ENCODE peak calls at places on chromosomes 12 and 14, in ten cellular contexts. H is H9, W is SK-N-SH, C is MM.1S, Z is PC-9, F is fibroblast of lung, Y is HCT116, X is mammary epithelial cell, B is endothelial cell of umbilical vein, N is OCI-LY7. J is an unnamed sample.
A peak's percentile ranks its signal among the peaks of the same experiment; 100 is the strongest.

GRCh38 chr12:108312885-108313203 is 26.3 kb downstream of the CMKLR1 start:
- DNase-seq in H (no peak), F (no peak), Z (no peak), N (no peak), Y (no peak), B (peak; percentile 69), W (peak; percentile 84), X (no peak), C (no peak), J (peak; percentile 70)

GRCh38 chr14:42214981-42215491 is 608.4 kb downstream of the LRFN5 start:
- DNase-seq in N (no peak), Z (peak; percentile 10), B (peak; percentile 63), Y (no peak), X (peak; percentile 92), F (peak; percentile 83), H (no peak), C (no peak), W (no peak), J (peak; percentile 47)

GRCh38 chr12:57765003-57765697 is 1.7 kb downstream of the CYP27B1 start:
- DNase-seq in W (peak; percentile 81), H (peak; percentile 78), Z (peak; percentile 37), Y (no peak), B (peak; percentile 44), C (peak; percentile 21), F (peak; percentile 28), X (peak; percentile 73), N (no peak), J (peak; percentile 88)

GRCh38 chr12:80121661-80122060 is 22.3 kb downstream of the OTOGL start:
- DNase-seq in C (no peak), Y (no peak), Z (no peak), B (no peak), W (no peak), X (no peak), N (no peak), F (peak; percentile 66), H (no peak), J (no peak)

GRCh38 chr14:72975776-72976175 is 49.5 kb downstream of the DCAF4 start:
- DNase-seq in F (no peak), C (no peak), N (peak; percentile 16), B (no peak), Z (peak; percentile 10), X (no peak), Y (no peak), H (no peak), W (no peak), J (no peak)

GRCh38 chr14:32150392-32150791 is 51.5 kb upstream of the RNU6-7 start:
- DNase-seq in F (no peak), H (no peak), Y (no peak), B (no peak), N (no peak), X (no peak), C (no peak), W (no peak), Z (no peak), J (no peak)

GRCh38 chr12:119069029-119069731 is 87.8 kb downstream of the SRRM4 start:
- DNase-seq in F (no peak), Y (no peak), W (no peak), H (no peak), X (no peak), B (no peak), N (no peak), C (no peak), Z (no peak), J (no peak)

GRCh38 chr12:68306564-68306963 is 25.6 kb downstream of the MDM1 start:
- DNase-seq in F (no peak), B (no peak), Z (no peak), Y (no peak), H (no peak), C (no peak), N (no peak), W (no peak), X (no peak), J (no peak)

GRCh38 chr12:127685476-127686234 is 581.3 kb upstream of the TMEM132C start:
- DNase-seq in C (no peak), B (no peak), F (no peak), Z (no peak), W (no peak), Y (no peak), X (no peak), N (no peak), H (no peak), J (no peak)

DNA sequence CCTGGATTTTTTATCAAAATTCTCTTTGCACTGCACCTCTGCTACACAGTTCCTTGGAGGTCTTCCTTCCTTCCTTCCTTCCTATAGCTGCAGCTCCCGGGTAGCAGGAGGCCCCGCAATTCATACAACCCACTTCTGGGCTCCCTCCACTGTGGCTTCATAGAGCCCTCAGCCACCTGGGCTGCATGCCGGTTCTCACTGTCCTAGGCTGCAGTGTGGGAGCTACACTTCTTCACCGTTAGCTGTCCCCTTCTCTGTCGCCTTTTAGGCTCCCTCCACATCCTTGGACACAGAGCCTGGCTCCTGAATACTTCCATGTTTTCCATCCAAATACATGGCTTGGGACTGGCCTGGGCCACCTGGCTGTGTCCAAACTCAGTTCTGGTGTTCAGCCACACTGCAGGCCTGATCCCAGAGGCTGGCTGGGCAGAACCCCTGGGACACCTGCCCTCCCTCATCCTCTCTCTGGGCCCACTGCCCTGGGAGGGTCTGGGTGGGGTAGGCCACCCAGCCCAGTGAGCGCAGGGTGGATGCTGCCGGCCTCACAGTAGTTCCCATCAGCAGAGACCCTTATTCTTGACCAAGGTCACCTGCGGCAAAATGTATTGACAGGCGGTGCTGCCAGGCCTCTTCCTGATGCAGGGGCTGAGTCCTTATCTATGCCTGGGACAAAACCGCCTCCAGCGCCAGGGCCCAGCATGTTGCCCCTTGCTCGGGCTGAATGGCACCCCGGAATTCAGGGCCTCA is 1.7 kb downstream of the SERPINA10 start:
- DNase-seq in H (no peak), W (no peak), F (no peak), B (no peak), N (no peak), Y (no peak), C (no peak), X (no peak), Z (no peak), J (no peak)
- TF ChIP-seq CTCF in H (no peak), W (no peak), F (no peak), B (no peak), N (no peak), Y (no peak), C (no peak), X (no peak), Z (no peak), J (no peak)

DNA sequence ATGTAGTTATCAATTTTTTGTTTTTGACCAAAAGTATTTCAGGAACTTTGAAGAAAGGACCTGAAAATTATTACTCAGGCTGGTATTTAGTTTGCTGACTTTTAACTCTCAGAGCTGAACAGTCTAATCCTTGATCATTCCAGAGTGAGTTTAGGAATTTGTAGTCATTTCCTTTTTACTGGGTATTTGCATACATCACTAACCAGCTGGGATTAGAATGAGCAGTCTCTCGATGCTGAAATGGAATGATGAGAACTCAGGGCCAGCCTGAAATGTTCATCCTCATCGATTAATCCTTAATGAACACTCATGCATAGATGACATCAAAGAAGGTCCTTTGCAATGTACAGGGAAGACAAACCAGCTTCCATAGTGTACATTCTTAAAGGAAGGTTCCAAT is 14.8 kb downstream of the FBXL14 start:
- DNase-seq in W (no peak), B (no peak), F (peak; percentile 70), X (no peak), Z (no peak), N (no peak), C (no peak), Y (no peak), H (no peak), J (peak; percentile 90)
- H2AFZ ChIP-seq in W (no peak overlapping the region), B (no peak overlapping the region), F (no peak overlapping the region), X (no peak overlapping the region), Z (no peak overlapping the region), N (no peak overlapping the region), C (no peak overlapping the region), Y (no peak overlapping the region), H (no peak overlapping the region), J (no peak overlapping the region)

DNA sequence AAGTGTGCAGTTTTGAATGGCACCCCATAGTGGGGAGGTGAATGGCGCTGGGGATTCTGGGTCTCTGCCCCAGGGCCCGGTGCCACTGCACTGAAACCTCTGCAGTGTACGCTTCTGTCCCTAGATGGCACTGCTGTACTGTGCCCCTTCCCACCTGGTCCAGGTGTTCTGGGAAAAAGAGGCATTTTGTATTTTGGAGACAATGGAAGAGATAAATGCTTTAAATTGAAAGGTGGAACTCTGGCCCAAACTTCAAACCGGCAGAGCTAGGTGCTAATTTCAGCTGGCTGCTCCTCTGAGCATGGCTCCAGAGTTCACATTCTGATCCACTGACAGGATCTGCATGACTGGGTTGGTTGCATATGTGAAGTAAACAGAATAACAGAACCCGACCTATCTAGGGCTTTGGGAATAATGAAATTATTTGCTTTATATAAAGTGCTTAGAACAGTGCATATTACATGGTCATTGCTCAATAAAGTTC is 52.2 kb downstream of the KRT80 start:
- DNase-seq in N (peak; percentile 45), B (no peak), F (no peak), X (peak; percentile 53), Z (peak; percentile 78), Y (no peak), C (peak; percentile 61), W (peak; percentile 84), H (peak; percentile 87), J (no peak)
- H3K4me2 ChIP-seq in N (no peak overlapping the region), B (no peak overlapping the region), F (no peak overlapping the region), X (no peak overlapping the region), Z (no peak overlapping the region), Y (peak overlapping the region; percentile 18), C (no peak overlapping the region), W (no peak overlapping the region), H (no peak overlapping the region), J (no peak overlapping the region)

GRCh38 chr12:42255875-42256261 is 17.8 kb upstream of the YAF2 start:
- DNase-seq in B (no peak), X (no peak), F (no peak), C (no peak), W (no peak), N (no peak), H (no peak), Z (no peak), Y (no peak), J (no peak)

GRCh38 chr12:42259699-42260098 is 21.7 kb upstream of the YAF2 start:
- DNase-seq in C (no peak), W (no peak), F (no peak), X (no peak), Y (no peak), H (no peak), B (no peak), Z (no peak), N (no peak), J (no peak)

GRCh38 chr12:42260518-42260917 is 22.5 kb upstream of the YAF2 start:
- DNase-seq in C (no peak), Z (no peak), W (no peak), Y (no peak), H (no peak), X (no peak), N (no peak), B (no peak), F (no peak), J (no peak)

DNA sequence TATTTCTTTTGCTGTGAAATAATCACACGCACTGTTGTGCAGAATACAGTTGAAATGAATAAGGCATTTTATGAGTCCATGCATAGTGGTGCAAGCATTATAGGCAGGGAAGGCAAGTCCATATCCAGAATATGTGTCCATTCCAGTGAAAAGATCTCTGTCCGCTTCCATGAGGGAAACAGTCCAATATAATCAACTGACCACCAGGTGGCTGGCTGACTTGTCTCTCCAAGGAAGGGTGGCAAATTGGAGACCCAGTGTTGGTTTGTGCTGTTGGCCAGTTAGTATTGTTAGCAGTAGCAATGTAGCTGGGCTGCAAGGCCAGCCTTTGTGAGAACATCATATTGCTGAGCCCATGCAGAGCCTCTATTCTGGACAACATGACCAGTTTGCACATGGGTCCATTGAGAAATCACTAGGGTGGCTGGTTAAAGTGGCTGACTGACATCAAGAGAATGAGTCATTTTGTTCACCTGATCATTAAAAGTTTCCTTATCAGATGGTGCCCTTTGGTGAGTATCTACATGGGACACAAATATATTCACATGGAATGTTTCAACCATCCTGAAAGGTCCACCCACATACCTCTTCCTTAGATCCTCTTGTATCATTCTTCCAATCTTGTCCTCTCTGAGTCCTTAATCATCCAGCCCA is 17.3 kb upstream of the YAF2 start:
- DNase-seq in Z (no peak), Y (no peak), N (no peak), W (no peak), H (no peak), B (no peak), X (peak; percentile 13), C (no peak), F (no peak), J (no peak)
- TF ChIP-seq CTCF in Z (no peak), Y (peak; percentile 27), N (no peak), W (peak; percentile 11), H (peak; percentile 37), B (no peak), X (no peak), C (no peak), F (no peak), J (no peak)